ENCODE peak calls at places on chromosome 18, in seven cellular contexts. I is thoracic aorta, C is keratinocyte, S is nephron progenitor cell, V is lower lobe of right lung, A is foreskin fibroblast, D is pancreas. N is an unnamed sample.

GRCh38 chr18:50726960-50727589 is 92.7 kb downstream of the MRO start:
- DNase-seq in I (no peak), C (no peak), S (no peak), V (no peak), A (no peak), D (no peak), N (no peak)

GRCh38 chr18:21481739-21482138 is 118.8 kb downstream of the ESCO1 start:
- DNase-seq in I (no peak), C (no peak), S (no peak), V (no peak), A (no peak), D (no peak), N (no peak)

GRCh38 chr18:62224229-62224628 is 37.2 kb downstream of the RELCH start:
- DNase-seq in I (no peak), C (no peak), S (no peak), V (no peak), A (no peak), D (no peak), N (no peak)

GRCh38 chr18:67771271-67771670 is 254.8 kb upstream of the DSEL start:
- DNase-seq in I (no peak), C (peak), S (no peak), V (no peak), A (peak), D (no peak), N (no peak)

GRCh38 chr18:57959278-57959677 is 84.7 kb upstream of the NEDD4L start:
- DNase-seq in I (no peak), C (no peak), S (peak), V (peak), A (peak), D (no peak), N (peak)

GRCh38 chr18:22314406-22314805 is 103.3 kb downstream of the CTAGE1 start:
- DNase-seq in I (no peak), C (no peak), S (no peak), V (no peak), A (peak), D (no peak), N (peak)

GRCh38 chr18:57984490-57985109 is 59.4 kb upstream of the NEDD4L start:
- DNase-seq in I (no peak), C (no peak), S (no peak), V (no peak), A (no peak), D (no peak), N (no peak)

GRCh38 chr18:36593001-36593400 is 235.8 kb downstream of the TPGS2 start:
- DNase-seq in I (no peak), C (no peak), S (no peak), V (no peak), A (peak), D (no peak), N (no peak)

GRCh38 chr18:67385455-67385854 is 131.1 kb downstream of the DSEL start:
- DNase-seq in I (no peak), C (no peak), S (no peak), V (no peak), A (peak), D (no peak), N (no peak)

GRCh38 chr18:49100226-49100968 is 149.6 kb upstream of the SMAD7 start:
- DNase-seq in I (no peak), C (no peak), S (no peak), V (no peak), A (peak), D (no peak), N (no peak)

DNA sequence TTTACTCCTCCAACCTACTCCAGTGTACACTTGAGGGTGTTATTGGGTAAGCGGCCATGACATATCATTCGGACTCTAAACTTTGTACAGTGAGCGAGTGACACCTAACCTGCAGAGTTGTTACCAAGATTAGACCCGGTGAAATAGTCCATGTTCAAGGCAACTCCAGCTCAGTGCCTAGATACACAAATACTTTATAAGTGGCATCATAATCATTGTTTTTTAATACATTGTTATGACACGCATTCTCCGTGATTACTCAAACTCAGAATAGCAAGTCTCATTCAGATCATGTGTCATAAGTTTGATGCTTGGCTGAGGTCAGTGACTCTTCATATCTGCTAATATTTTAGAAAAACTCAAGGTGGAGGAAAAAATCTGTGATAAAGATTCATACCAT is 597.8 kb downstream of the DCC start:
- DNase-seq in I (no peak), C (no peak), S (no peak), V (no peak), A (no peak), D (no peak), N (no peak)
- TF ChIP-seq CTCF in I (no peak), C (no peak), S (no peak), V (no peak), A (no peak), D (no peak), N (no peak)

GRCh38 chr18:7921938-7922587 is 354.9 kb downstream of the PTPRM start:
- DNase-seq in I (no peak), C (no peak), S (no peak), V (no peak), A (peak), D (no peak), N (peak)
- TF ChIP-seq CTCF in I (no peak), C (no peak), S (no peak), V (no peak), A (no peak), D (no peak), N (no peak)

GRCh38 chr18:2906522-2907458 is 60.0 kb downstream of the EMILIN2 start:
- DNase-seq in I (no peak), C (no peak), S (peak), V (peak), A (peak), D (peak), N (no peak)
- TF ChIP-seq CTCF in I (no peak), C (no peak), S (no peak), V (peak), A (no peak), D (no peak), N (peak)

DNA sequence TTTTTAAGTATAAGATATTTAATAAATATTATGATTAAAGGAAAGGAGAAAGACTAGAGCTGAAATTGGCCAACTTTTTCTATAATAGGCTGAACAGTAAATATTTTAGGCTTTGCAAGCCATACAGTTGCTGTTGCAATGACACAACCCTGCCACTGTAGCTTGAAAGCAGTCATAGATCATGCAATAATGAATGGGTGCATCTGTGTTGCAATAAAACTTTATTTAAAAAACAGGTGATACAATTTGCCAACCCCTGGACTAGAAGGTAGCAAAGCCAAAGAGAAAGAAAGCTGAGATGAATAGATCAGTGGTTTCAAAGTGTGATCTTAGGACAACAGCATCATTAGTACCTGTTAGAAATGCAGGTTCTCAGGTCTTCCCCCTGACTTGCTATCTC is 219.1 kb downstream of the SETBP1 start:
- DNase-seq in I (no peak), C (no peak), S (no peak), V (no peak), A (no peak), D (no peak), N (no peak)
- TF ChIP-seq CTCF in I (no peak), C (no peak), S (no peak), V (no peak), A (no peak), D (no peak), N (no peak)

GRCh38 chr18:76416935-76417334 is 78.1 kb downstream of the ZNF516 start:
- DNase-seq in I (no peak), C (no peak), S (no peak), V (no peak), A (peak), D (no peak), N (no peak)
- TF ChIP-seq CTCF in I (no peak), C (no peak), S (no peak), V (no peak), A (no peak), D (no peak), N (no peak)

GRCh38 chr18:45024357-45025107 is 343.8 kb downstream of the SETBP1 start:
- DNase-seq in I (no peak), C (no peak), S (no peak), V (no peak), A (no peak), D (no peak), N (no peak)
- TF ChIP-seq CTCF in I (no peak), C (no peak), S (no peak), V (no peak), A (no peak), D (no peak), N (no peak)